ENCODE peak calls at places on chromosomes 2 and 18, in ten cellular contexts. I is HCT116, M is GM12892, U is GM12891, A is suprapubic skin, S is sigmoid colon, C is Peyer's patch, T is A549, G is IMR-90, N is breast epithelium. W is an unnamed sample.

GRCh38 chr18:6406075-6406909 is 8.4 kb downstream of the L3MBTL4 start:
- DNase-seq in I (no peak), M (no peak), U (no peak), A (peak; percentile 66), S (no peak), C (no peak), T (no peak), G (peak; percentile 1), N (peak; percentile 24), W (no peak)

GRCh38 chr2:215619022-215619958 is 183.4 kb upstream of the FN1 start:
- DNase-seq in I (peak; percentile 65), M (no peak), U (no peak), A (no peak), S (no peak), C (no peak), T (peak; percentile 7), G (peak; percentile 67), N (no peak), W (no peak)

GRCh38 chr2:164479460-164479859 is 141.8 kb downstream of the GRB14 start:
- DNase-seq in I (peak; percentile 27), M (no peak), U (no peak), A (no peak), S (no peak), C (no peak), T (no peak), G (peak; percentile 22), N (no peak), W (no peak)

GRCh38 chr2:110662560-110662959 is 15.3 kb downstream of the BUB1 start:
- DNase-seq in I (no peak), M (no peak), U (no peak), A (no peak), S (no peak), C (no peak), T (no peak), G (peak; percentile 64), N (no peak), W (no peak)

GRCh38 chr2:134745023-134745422 is 26.2 kb upstream of the TMEM163 start:
- DNase-seq in I (no peak), M (no peak), U (no peak), A (no peak), S (no peak), C (no peak), T (no peak), G (no peak), N (no peak), W (no peak)

GRCh38 chr2:239772721-239773120 is 252.4 kb downstream of the NDUFA10 start:
- DNase-seq in I (no peak), M (no peak), U (no peak), A (no peak), S (peak; percentile 48), C (peak; percentile 22), T (no peak), G (no peak), N (no peak), W (no peak)

GRCh38 chr2:16608661-16609643 is 56.7 kb downstream of the CYRIA start:
- DNase-seq in I (peak; percentile 32), M (peak; percentile 52), U (peak; percentile 53), A (peak; percentile 88), S (peak; percentile 89), C (peak; percentile 85), T (peak; percentile 79), G (peak; percentile 68), N (peak; percentile 68), W (peak; percentile 67)

GRCh38 chr18:25503567-25504081 is 151.7 kb upstream of the ZNF521 start:
- DNase-seq in I (peak; percentile 12), M (no peak), U (no peak), A (peak; percentile 64), S (peak; percentile 87), C (no peak), T (peak; percentile 1), G (peak; percentile 87), N (peak; percentile 43), W (no peak)

DNA sequence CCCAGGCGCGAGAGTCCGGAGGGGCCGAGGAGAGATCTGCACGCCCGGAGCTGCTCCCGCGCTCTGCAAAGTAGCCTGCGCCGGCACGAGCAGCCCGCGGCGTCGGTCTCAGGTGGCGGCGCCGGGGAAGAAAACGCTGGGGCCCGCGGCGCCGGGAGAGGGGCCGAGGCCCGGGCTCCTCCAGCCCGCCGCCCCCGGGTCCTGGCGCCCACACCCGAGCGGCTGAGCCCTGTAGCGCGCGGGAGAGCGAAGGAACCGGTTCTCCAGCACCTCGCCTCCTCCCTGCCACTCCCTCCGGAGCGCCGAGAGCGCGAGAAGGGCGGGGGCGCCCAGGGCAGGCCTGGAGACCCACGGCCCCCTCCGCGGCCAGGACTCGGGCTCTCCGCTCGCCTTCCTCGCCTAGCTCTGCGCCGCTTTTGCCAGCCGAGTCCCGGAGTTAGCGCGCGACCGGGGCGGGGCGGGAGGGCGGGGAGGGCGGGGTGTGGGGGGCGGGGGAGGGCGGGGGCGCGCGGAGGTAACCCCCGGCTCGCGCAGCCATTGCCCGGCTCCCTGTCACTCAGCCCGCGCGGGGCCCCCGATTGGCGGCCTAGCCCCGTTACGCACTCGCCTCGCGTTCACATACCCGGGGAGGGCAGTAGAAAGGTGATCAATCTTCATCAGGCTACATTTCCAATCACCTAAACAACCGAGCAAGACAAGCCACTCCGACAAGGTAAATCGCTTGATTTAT is at the start of gene OTX1:
- DNase-seq in I (peak; percentile 56), M (peak; percentile 89), U (peak; percentile 85), A (peak; percentile 72), S (peak; percentile 56), C (peak; percentile 72), T (peak; percentile 97), G (peak; percentile 21), N (no peak), W (peak; percentile 99)
- TF ChIP-seq POLR2A in I (peak; percentile 56), M (peak; percentile 34), U (no peak), A (no peak), S (no peak), C (no peak), T (peak; percentile 88), G (no peak), N (no peak), W (peak; percentile 83)

GRCh38 chr2:171169839-171170238 is 9.1 kb upstream of the TLK1 start:
- DNase-seq in I (no peak), M (no peak), U (no peak), A (no peak), S (no peak), C (no peak), T (no peak), G (no peak), N (no peak), W (no peak)

GRCh38 chr2:171174075-171174474 is 13.4 kb upstream of the TLK1 start:
- DNase-seq in I (no peak), M (no peak), U (no peak), A (no peak), S (no peak), C (no peak), T (no peak), G (no peak), N (no peak), W (no peak)

GRCh38 chr2:171176516-171176915 is 15.8 kb upstream of the TLK1 start:
- DNase-seq in I (no peak), M (no peak), U (no peak), A (no peak), S (no peak), C (no peak), T (no peak), G (no peak), N (no peak), W (no peak)

GRCh38 chr2:171169333-171169732 is 8.6 kb upstream of the TLK1 start:
- DNase-seq in I (no peak), M (no peak), U (no peak), A (no peak), S (no peak), C (no peak), T (no peak), G (no peak), N (no peak), W (no peak)

DNA sequence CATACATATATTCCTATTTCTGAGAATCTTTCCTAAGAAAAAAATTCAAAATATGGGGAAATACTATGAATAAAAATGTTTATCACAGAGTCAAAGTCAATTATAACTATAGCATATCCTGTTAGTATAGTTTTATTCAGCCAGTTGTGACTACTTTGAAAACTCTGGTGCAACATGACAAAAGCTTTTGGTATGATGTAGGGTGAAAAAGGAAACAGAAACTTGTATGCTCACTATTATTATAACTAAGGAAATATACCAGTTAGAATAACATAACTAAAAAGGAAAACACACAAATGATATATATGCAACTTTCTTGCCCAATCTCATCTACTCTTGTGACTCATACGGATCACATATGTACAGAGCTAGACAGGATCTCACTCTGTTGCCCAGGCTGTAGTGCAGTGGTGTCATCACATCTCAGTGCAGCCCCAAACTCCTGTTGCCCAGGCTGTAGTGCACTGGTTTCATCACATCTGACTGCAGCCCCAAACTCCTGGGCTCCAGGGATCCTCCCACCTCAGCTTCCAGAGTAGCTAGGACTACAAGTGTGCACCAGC is 12.4 kb upstream of the TLK1 start:
- DNase-seq in I (no peak), M (no peak), U (no peak), A (no peak), S (no peak), C (no peak), T (no peak), G (peak; percentile 48), N (no peak), W (no peak)
- TF ChIP-seq POLR2A in I (no peak), M (no peak), U (no peak), A (no peak), S (no peak), C (no peak), T (no peak), G (no peak), N (no peak), W (no peak)

DNA sequence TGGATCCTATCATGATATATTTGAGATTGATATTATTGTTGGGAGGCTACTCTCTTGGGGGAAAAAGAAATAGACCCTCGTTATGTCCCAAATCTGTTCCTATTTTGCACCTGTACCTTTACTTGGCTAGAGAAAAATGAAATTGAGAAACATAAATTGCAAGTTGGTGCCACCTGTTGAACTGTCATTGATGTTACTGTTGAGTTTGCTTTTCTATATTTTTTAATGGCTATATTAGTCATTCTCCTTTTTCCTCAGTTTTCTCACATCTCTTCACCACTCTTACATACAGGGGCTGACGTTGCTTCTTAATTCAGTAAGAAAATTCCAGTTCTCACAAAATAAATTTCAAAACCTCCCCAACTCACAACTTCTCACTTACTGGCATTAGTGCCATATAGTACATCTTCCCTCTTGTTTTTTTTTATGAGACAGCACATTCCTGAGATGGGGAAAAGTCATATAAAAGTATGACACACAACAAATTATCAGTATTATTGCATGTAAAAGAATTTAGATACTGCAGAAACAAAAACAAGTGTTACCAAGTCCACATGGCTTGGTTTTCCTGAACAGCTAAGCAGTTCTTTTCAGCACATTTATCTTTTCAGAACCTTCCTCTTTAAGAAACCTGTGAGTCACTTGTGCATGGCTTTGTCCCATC is 348.3 kb upstream of the DSEL start:
- DNase-seq in I (no peak), M (no peak), U (no peak), A (no peak), S (no peak), C (no peak), T (no peak), G (peak; percentile 58), N (no peak), W (no peak)
- TF ChIP-seq POLR2A in I (no peak), M (no peak), U (no peak), A (no peak), S (no peak), C (no peak), T (no peak), G (no peak), N (no peak), W (no peak)

DNA sequence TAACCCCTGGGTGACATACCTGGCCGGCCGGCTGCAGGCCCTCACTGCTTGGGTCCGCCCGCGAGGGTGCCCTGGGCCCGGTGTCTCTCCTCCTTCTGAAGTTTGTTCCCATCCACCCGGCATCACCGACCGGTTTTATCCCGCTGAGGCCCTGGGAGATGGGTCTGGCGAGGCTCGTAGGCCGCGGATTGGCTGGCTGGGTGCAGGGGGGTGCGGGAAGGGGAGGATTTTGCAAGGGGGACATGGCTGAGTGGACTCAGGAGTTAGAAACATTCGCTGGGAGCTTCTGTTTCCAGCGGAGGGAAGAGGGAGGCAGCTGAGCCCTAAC is at the start of gene PAX8:
- DNase-seq in I (no peak), M (no peak), U (no peak), A (no peak), S (no peak), C (no peak), T (no peak), G (no peak), N (no peak), W (no peak)
- TF ChIP-seq POLR2A in I (no peak), M (no peak), U (no peak), A (no peak), S (no peak), C (no peak), T (no peak), G (no peak), N (no peak), W (no peak)